ENCODE peak calls at places on chromosomes 16 and 17, in nine cellular contexts. R, P, W, U, V, T, D, J and I are unnamed samples.

GRCh38 chr17:70165383-70165782 is 3.9 kb upstream of the KCNJ2 start:
- DNase-seq in J (no peak), T (no peak), P (no peak), D (no peak), W (no peak), R (no peak), U (no peak), V (no peak), I (no peak)

GRCh38 chr16:73036074-73036826 is 11.7 kb downstream of the ZFHX3 start:
- DNase-seq in T (no peak), U (peak), V (no peak), P (no peak), J (no peak), R (peak), D (no peak), W (no peak), I (no peak)

GRCh38 chr17:6435968-6436367 is 1.0 kb upstream of the AIPL1 start:
- DNase-seq in J (no peak), U (peak), R (peak), P (peak), D (no peak), V (no peak), T (peak), W (no peak), I (peak)

GRCh38 chr17:67218385-67218950 is 26.5 kb downstream of the HELZ start:
- DNase-seq in J (no peak), W (no peak), U (no peak), P (no peak), V (no peak), D (no peak), T (no peak), R (peak), I (no peak)

GRCh38 chr17:77074681-77075080 is 66.1 kb upstream of the SEC14L1 start:
- DNase-seq in V (no peak), J (no peak), T (no peak), R (no peak), D (no peak), P (no peak), W (no peak), U (no peak), I (no peak)

GRCh38 chr17:31596382-31597323 is 205.2 kb downstream of the RAB11FIP4 start:
- DNase-seq in U (peak), P (peak), W (peak), V (peak), T (peak), R (peak), J (peak), D (peak), I (peak)

GRCh38 chr17:73595068-73595865 is 49.0 kb downstream of the SDK2 start:
- DNase-seq in T (no peak), V (no peak), P (peak), W (no peak), R (peak), J (no peak), U (peak), D (no peak), I (peak)

GRCh38 chr16:1564325-1564724 is 30.9 kb downstream of the TMEM204 start:
- DNase-seq in D (no peak), R (no peak), J (no peak), V (no peak), T (no peak), W (no peak), U (peak), P (no peak), I (no peak)

GRCh38 chr16:23254338-23254737 is 47.8 kb upstream of the SCNN1B start:
- DNase-seq in D (no peak), V (no peak), J (no peak), T (peak), W (no peak), U (no peak), P (no peak), R (no peak), I (no peak)

GRCh38 chr17:691423-691822 is 23.2 kb downstream of the VPS53 start:
- DNase-seq in U (no peak), P (no peak), J (no peak), V (no peak), W (no peak), D (no peak), R (peak), T (peak), I (no peak)

GRCh38 chr17:79620207-79621038 is 9.6 kb upstream of the RBFOX3 start:
- DNase-seq in U (no peak), V (no peak), P (peak), D (peak), R (no peak), J (peak), T (no peak), W (no peak), I (peak)

GRCh38 chr17:46853896-46854444 is 2.6 kb downstream of the WNT9B start:
- DNase-seq in U (no peak), T (peak), P (no peak), D (no peak), V (no peak), J (no peak), W (no peak), R (peak), I (no peak)

GRCh38 chr16:58049697-58050185 is 24.2 kb downstream of the MMP15 start:
- DNase-seq in J (no peak), U (no peak), T (no peak), P (no peak), D (no peak), W (no peak), R (no peak), V (no peak), I (no peak)

GRCh38 chr17:74210191-74211140 is 2.9 kb upstream of the TTYH2 start:
- DNase-seq in R (peak), W (no peak), T (no peak), P (peak), U (peak), J (peak), V (no peak), D (peak), I (peak)

GRCh38 chr16:80556481-80556880 is 15.7 kb downstream of the DYNLRB2 start:
- DNase-seq in V (no peak), D (no peak), J (no peak), T (no peak), P (no peak), W (no peak), U (no peak), R (no peak), I (no peak)

GRCh38 chr16:89596957-89597644 is 16.3 kb upstream of the DPEP1 start:
- DNase-seq in T (no peak), P (no peak), W (no peak), V (no peak), D (no peak), J (no peak), U (no peak), R (no peak), I (no peak)

GRCh38 chr17:56125830-56126819 is 27.1 kb upstream of the ANKFN1 start:
- DNase-seq in J (no peak), W (no peak), U (peak), D (no peak), R (peak), V (no peak), P (no peak), T (peak), I (no peak)

GRCh38 chr17:67995568-67996191 is 589 bp downstream of the C17orf58 start:
- DNase-seq in P (no peak), R (peak), V (no peak), T (no peak), D (no peak), U (no peak), W (no peak), J (peak), I (no peak)

GRCh38 chr17:13601317-13601775 is 383 bp downstream of the HS3ST3A1 start:
- DNase-seq in T (no peak), D (no peak), W (no peak), P (no peak), U (no peak), V (no peak), J (peak), R (peak), I (no peak)

GRCh38 chr17:51035436-51035835 is 85.2 kb downstream of the SPAG9 start:
- DNase-seq in J (no peak), P (no peak), D (no peak), T (peak), U (peak), V (no peak), R (peak), W (no peak), I (no peak)

GRCh38 chr16:11107781-11108465 is 148.1 kb downstream of the SOCS1 start:
- DNase-seq in V (no peak), W (no peak), D (peak), J (no peak), U (no peak), P (no peak), T (no peak), R (peak), I (no peak)

GRCh38 chr16:67425046-67425445 is 5.9 kb upstream of the HSD11B2 start:
- DNase-seq in U (no peak), R (no peak), W (no peak), J (no peak), P (no peak), V (no peak), T (no peak), D (no peak), I (no peak)
- H3K4me3 ChIP-seq in U (no peak), R (no peak), W (no peak), J (no peak), P (no peak), V (no peak), T (no peak), D (no peak), I (no peak)

GRCh38 chr17:40448639-40449261 is 5.5 kb downstream of the IGFBP4 start:
- DNase-seq in D (peak), P (peak), U (no peak), R (no peak), J (no peak), T (no peak), V (no peak), W (no peak), I (no peak)
- H3K4me3 ChIP-seq in D (no peak), P (peak), U (no peak), R (no peak), J (peak), T (peak), V (peak), W (no peak), I (no peak)

DNA sequence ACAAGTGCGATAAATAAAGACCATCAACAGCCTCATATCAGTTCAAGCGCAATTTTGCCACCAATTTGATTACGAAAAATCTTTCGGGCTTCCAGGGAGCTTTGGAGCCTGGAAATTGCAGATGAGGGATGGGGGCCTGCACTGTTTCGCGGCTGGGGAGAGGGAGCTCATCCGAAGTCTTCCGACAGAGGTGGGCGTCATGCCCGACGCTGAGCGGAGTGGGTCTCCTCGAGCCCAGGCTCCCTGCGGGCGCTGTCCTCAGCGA is 115.9 kb upstream of the SMURF2 start:
- DNase-seq in D (no peak), J (no peak), P (no peak), V (no peak), R (no peak), U (no peak), W (no peak), T (no peak), I (no peak)
- H3K4me3 ChIP-seq in D (peak), J (peak), P (peak), V (peak), R (no peak), U (peak), W (no peak), T (no peak), I (peak)

GRCh38 chr17:49670641-49671040 is 7.3 kb downstream of the SPOP start:
- DNase-seq in W (no peak), V (no peak), U (no peak), J (no peak), P (no peak), D (no peak), T (no peak), R (no peak), I (no peak)
- H3K4me3 ChIP-seq in W (no peak), V (peak), U (no peak), J (peak), P (no peak), D (no peak), T (no peak), R (no peak), I (no peak)

GRCh38 chr17:9285602-9286001 is 264.3 kb downstream of the NTN1 start:
- DNase-seq in R (peak), V (no peak), D (no peak), T (no peak), P (no peak), J (no peak), U (no peak), W (no peak), I (no peak)
- H3K4me3 ChIP-seq in R (no peak), V (no peak), D (no peak), T (no peak), P (no peak), J (no peak), U (no peak), W (no peak), I (no peak)

GRCh38 chr17:80891096-80892018 is 100.3 kb upstream of the CHMP6 start:
- DNase-seq in P (peak), V (peak), D (peak), T (peak), R (peak), J (peak), U (peak), W (peak), I (peak)
- H3K4me3 ChIP-seq in P (no peak), V (peak), D (no peak), T (peak), R (no peak), J (no peak), U (peak), W (peak), I (no peak)